ENCODE peak calls at places on chromosomes 1 and 21, in five cellular contexts. One of them, this sample, is unnamed.

GRCh38 chr1:156893048-156893953 is at the start of gene PEAR1:
- DNase-seq in activated gamma-delta T cell treated with anti-CD3 and anti-CD28 coated beads, Interleukin-2, amount 50 U/mL, for 16 hours: no peak
- DNase-seq in nephron progenitor cell: peak
- DNase-seq in substantia nigra: no peak
- DNase-seq in stimulated activated CD8-positive, alpha-beta memory T cell treated with anti-CD3 and anti-CD28 coated beads, Interleukin-2, amount 100 ng/mL, for 48 hours: no peak
- DNase-seq in this sample: no peak

GRCh38 chr1:31752952-31753351 is 11.2 kb downstream of the ADGRB2 start:
- DNase-seq in activated gamma-delta T cell treated with anti-CD3 and anti-CD28 coated beads, Interleukin-2, amount 50 U/mL, for 16 hours: no peak
- DNase-seq in nephron progenitor cell: no peak
- DNase-seq in substantia nigra: no peak
- DNase-seq in stimulated activated CD8-positive, alpha-beta memory T cell treated with anti-CD3 and anti-CD28 coated beads, Interleukin-2, amount 100 ng/mL, for 48 hours: no peak
- DNase-seq in this sample: no peak

GRCh38 chr1:56897150-56898004 is 42.8 kb downstream of the C8A start:
- DNase-seq in activated gamma-delta T cell treated with anti-CD3 and anti-CD28 coated beads, Interleukin-2, amount 50 U/mL, for 16 hours: no peak
- DNase-seq in nephron progenitor cell: no peak
- DNase-seq in substantia nigra: no peak
- DNase-seq in stimulated activated CD8-positive, alpha-beta memory T cell treated with anti-CD3 and anti-CD28 coated beads, Interleukin-2, amount 100 ng/mL, for 48 hours: no peak
- DNase-seq in this sample: no peak

GRCh38 chr1:181310560-181310959 is 172.8 kb upstream of the CACNA1E start:
- DNase-seq in activated gamma-delta T cell treated with anti-CD3 and anti-CD28 coated beads, Interleukin-2, amount 50 U/mL, for 16 hours: no peak
- DNase-seq in nephron progenitor cell: no peak
- DNase-seq in substantia nigra: no peak
- DNase-seq in stimulated activated CD8-positive, alpha-beta memory T cell treated with anti-CD3 and anti-CD28 coated beads, Interleukin-2, amount 100 ng/mL, for 48 hours: no peak
- DNase-seq in this sample: no peak

GRCh38 chr1:118219438-118219837 is 34.4 kb upstream of the SPAG17 start:
- DNase-seq in activated gamma-delta T cell treated with anti-CD3 and anti-CD28 coated beads, Interleukin-2, amount 50 U/mL, for 16 hours: no peak
- DNase-seq in nephron progenitor cell: no peak
- DNase-seq in substantia nigra: no peak
- DNase-seq in stimulated activated CD8-positive, alpha-beta memory T cell treated with anti-CD3 and anti-CD28 coated beads, Interleukin-2, amount 100 ng/mL, for 48 hours: no peak
- DNase-seq in this sample: no peak

GRCh38 chr1:31811605-31812004 is 4.2 kb downstream of the SPOCD1 start:
- DNase-seq in activated gamma-delta T cell treated with anti-CD3 and anti-CD28 coated beads, Interleukin-2, amount 50 U/mL, for 16 hours: no peak
- DNase-seq in nephron progenitor cell: peak
- DNase-seq in substantia nigra: peak
- DNase-seq in stimulated activated CD8-positive, alpha-beta memory T cell treated with anti-CD3 and anti-CD28 coated beads, Interleukin-2, amount 100 ng/mL, for 48 hours: no peak
- DNase-seq in this sample: peak

GRCh38 chr1:150764617-150765090 is 924 bp downstream of the CTSS start:
- DNase-seq in activated gamma-delta T cell treated with anti-CD3 and anti-CD28 coated beads, Interleukin-2, amount 50 U/mL, for 16 hours: no peak
- DNase-seq in nephron progenitor cell: no peak
- DNase-seq in substantia nigra: no peak
- DNase-seq in stimulated activated CD8-positive, alpha-beta memory T cell treated with anti-CD3 and anti-CD28 coated beads, Interleukin-2, amount 100 ng/mL, for 48 hours: no peak
- DNase-seq in this sample: no peak

GRCh38 chr1:204294371-204294770 is 65.4 kb downstream of the PLEKHA6 start:
- DNase-seq in activated gamma-delta T cell treated with anti-CD3 and anti-CD28 coated beads, Interleukin-2, amount 50 U/mL, for 16 hours: no peak
- DNase-seq in nephron progenitor cell: no peak
- DNase-seq in substantia nigra: no peak
- DNase-seq in stimulated activated CD8-positive, alpha-beta memory T cell treated with anti-CD3 and anti-CD28 coated beads, Interleukin-2, amount 100 ng/mL, for 48 hours: no peak
- DNase-seq in this sample: no peak

GRCh38 chr1:116375884-116376733 is 3.1 kb downstream of the ATP1A1 start:
- DNase-seq in activated gamma-delta T cell treated with anti-CD3 and anti-CD28 coated beads, Interleukin-2, amount 50 U/mL, for 16 hours: peak
- DNase-seq in nephron progenitor cell: peak
- DNase-seq in substantia nigra: no peak
- DNase-seq in stimulated activated CD8-positive, alpha-beta memory T cell treated with anti-CD3 and anti-CD28 coated beads, Interleukin-2, amount 100 ng/mL, for 48 hours: peak
- DNase-seq in this sample: peak

GRCh38 chr1:30908446-30908885 is at the start of gene SDC3:
- DNase-seq in activated gamma-delta T cell treated with anti-CD3 and anti-CD28 coated beads, Interleukin-2, amount 50 U/mL, for 16 hours: no peak
- DNase-seq in nephron progenitor cell: peak
- DNase-seq in substantia nigra: no peak
- DNase-seq in stimulated activated CD8-positive, alpha-beta memory T cell treated with anti-CD3 and anti-CD28 coated beads, Interleukin-2, amount 100 ng/mL, for 48 hours: no peak
- DNase-seq in this sample: no peak

GRCh38 chr1:14775434-14775833 is 176.9 kb downstream of the KAZN start:
- DNase-seq in activated gamma-delta T cell treated with anti-CD3 and anti-CD28 coated beads, Interleukin-2, amount 50 U/mL, for 16 hours: no peak
- DNase-seq in nephron progenitor cell: no peak
- DNase-seq in substantia nigra: no peak
- DNase-seq in stimulated activated CD8-positive, alpha-beta memory T cell treated with anti-CD3 and anti-CD28 coated beads, Interleukin-2, amount 100 ng/mL, for 48 hours: no peak
- DNase-seq in this sample: no peak

GRCh38 chr1:7334475-7335035 is 436.5 kb upstream of the VAMP3 start:
- DNase-seq in activated gamma-delta T cell treated with anti-CD3 and anti-CD28 coated beads, Interleukin-2, amount 50 U/mL, for 16 hours: no peak
- DNase-seq in nephron progenitor cell: peak
- DNase-seq in substantia nigra: no peak
- DNase-seq in stimulated activated CD8-positive, alpha-beta memory T cell treated with anti-CD3 and anti-CD28 coated beads, Interleukin-2, amount 100 ng/mL, for 48 hours: no peak
- DNase-seq in this sample: peak

GRCh38 chr1:205950826-205951549 is 7.7 kb upstream of the SLC26A9 start:
- DNase-seq in activated gamma-delta T cell treated with anti-CD3 and anti-CD28 coated beads, Interleukin-2, amount 50 U/mL, for 16 hours: no peak
- DNase-seq in nephron progenitor cell: no peak
- DNase-seq in substantia nigra: no peak
- DNase-seq in stimulated activated CD8-positive, alpha-beta memory T cell treated with anti-CD3 and anti-CD28 coated beads, Interleukin-2, amount 100 ng/mL, for 48 hours: no peak
- DNase-seq in this sample: no peak

GRCh38 chr21:31370281-31370892 is 26.3 kb upstream of the TIAM1 start:
- DNase-seq in activated gamma-delta T cell treated with anti-CD3 and anti-CD28 coated beads, Interleukin-2, amount 50 U/mL, for 16 hours: no peak
- DNase-seq in nephron progenitor cell: no peak
- DNase-seq in substantia nigra: no peak
- DNase-seq in stimulated activated CD8-positive, alpha-beta memory T cell treated with anti-CD3 and anti-CD28 coated beads, Interleukin-2, amount 100 ng/mL, for 48 hours: no peak
- DNase-seq in this sample: no peak

GRCh38 chr1:155175281-155175926 is 1.8 kb downstream of the TRIM46 start:
- DNase-seq in activated gamma-delta T cell treated with anti-CD3 and anti-CD28 coated beads, Interleukin-2, amount 50 U/mL, for 16 hours: no peak
- DNase-seq in nephron progenitor cell: no peak
- DNase-seq in substantia nigra: no peak
- DNase-seq in stimulated activated CD8-positive, alpha-beta memory T cell treated with anti-CD3 and anti-CD28 coated beads, Interleukin-2, amount 100 ng/mL, for 48 hours: no peak
- DNase-seq in this sample: peak

GRCh38 chr21:34029724-34030528 is 43.5 kb upstream of the MRPS6 start:
- DNase-seq in activated gamma-delta T cell treated with anti-CD3 and anti-CD28 coated beads, Interleukin-2, amount 50 U/mL, for 16 hours: peak
- DNase-seq in nephron progenitor cell: peak
- DNase-seq in substantia nigra: no peak
- DNase-seq in stimulated activated CD8-positive, alpha-beta memory T cell treated with anti-CD3 and anti-CD28 coated beads, Interleukin-2, amount 100 ng/mL, for 48 hours: peak
- DNase-seq in this sample: peak

GRCh38 chr1:213984387-213985180 is 3.2 kb upstream of the PROX1 start:
- DNase-seq in activated gamma-delta T cell treated with anti-CD3 and anti-CD28 coated beads, Interleukin-2, amount 50 U/mL, for 16 hours: no peak
- DNase-seq in nephron progenitor cell: no peak
- DNase-seq in substantia nigra: no peak
- DNase-seq in stimulated activated CD8-positive, alpha-beta memory T cell treated with anti-CD3 and anti-CD28 coated beads, Interleukin-2, amount 100 ng/mL, for 48 hours: no peak
- DNase-seq in this sample: no peak

GRCh38 chr1:25538165-25538860 is 5.1 kb upstream of the LDLRAP1 start:
- DNase-seq in activated gamma-delta T cell treated with anti-CD3 and anti-CD28 coated beads, Interleukin-2, amount 50 U/mL, for 16 hours: no peak
- DNase-seq in nephron progenitor cell: no peak
- DNase-seq in substantia nigra: no peak
- DNase-seq in stimulated activated CD8-positive, alpha-beta memory T cell treated with anti-CD3 and anti-CD28 coated beads, Interleukin-2, amount 100 ng/mL, for 48 hours: no peak
- DNase-seq in this sample: no peak

GRCh38 chr1:221350091-221350490 is 391.8 kb downstream of the DUSP10 start:
- DNase-seq in activated gamma-delta T cell treated with anti-CD3 and anti-CD28 coated beads, Interleukin-2, amount 50 U/mL, for 16 hours: no peak
- DNase-seq in nephron progenitor cell: no peak
- DNase-seq in substantia nigra: no peak
- DNase-seq in stimulated activated CD8-positive, alpha-beta memory T cell treated with anti-CD3 and anti-CD28 coated beads, Interleukin-2, amount 100 ng/mL, for 48 hours: no peak
- DNase-seq in this sample: no peak

GRCh38 chr1:154998201-154998780 is 4.3 kb upstream of the ZBTB7B start:
- DNase-seq in activated gamma-delta T cell treated with anti-CD3 and anti-CD28 coated beads, Interleukin-2, amount 50 U/mL, for 16 hours: no peak
- DNase-seq in nephron progenitor cell: no peak
- DNase-seq in substantia nigra: no peak
- DNase-seq in stimulated activated CD8-positive, alpha-beta memory T cell treated with anti-CD3 and anti-CD28 coated beads, Interleukin-2, amount 100 ng/mL, for 48 hours: no peak
- DNase-seq in this sample: no peak